ENCODE peak calls at places on chromosomes 12 and 14, in four cellular contexts. N, O, I and R are unnamed samples.

GRCh38 chr12:101859664-101860607 is 17.4 kb upstream of the DRAM1 start:
- DNase-seq in N (no peak), O (no peak), I (no peak), R (no peak)

GRCh38 chr14:89648924-89649323 is 231.9 kb upstream of the FOXN3 start:
- DNase-seq in N (no peak), O (no peak), I (no peak), R (no peak)

GRCh38 chr14:76917158-76917596 is 91.0 kb downstream of the LRRC74A start:
- DNase-seq in N (peak), O (peak), I (peak), R (peak)

GRCh38 chr12:57745485-57745881 is 644 bp downstream of the TSPAN31 start:
- DNase-seq in N (no peak), O (no peak), I (no peak), R (no peak)

GRCh38 chr12:97984951-97985350 is 522.3 kb downstream of the RMST start:
- DNase-seq in N (no peak), O (no peak), I (no peak), R (no peak)

GRCh38 chr12:1680804-1681492 is 9.9 kb upstream of the ADIPOR2 start:
- DNase-seq in N (peak), O (no peak), I (no peak), R (no peak)

GRCh38 chr12:10409387-10409786 is at the start of gene KLRC4:
- DNase-seq in N (peak), O (no peak), I (no peak), R (no peak)

GRCh38 chr14:23640524-23641141 is 4.5 kb downstream of the DHRS2 start:
- DNase-seq in N (no peak), O (peak), I (peak), R (peak)

GRCh38 chr12:94721173-94721572 is 70.8 kb upstream of the TMCC3 start:
- DNase-seq in N (no peak), O (no peak), I (no peak), R (no peak)

GRCh38 chr12:13061377-13061776 is 17.2 kb downstream of the FAM234B start:
- DNase-seq in N (peak), O (no peak), I (no peak), R (no peak)

GRCh38 chr12:55736780-55737580 is 5.9 kb upstream of the GDF11 start:
- DNase-seq in N (peak), O (peak), I (peak), R (peak)

GRCh38 chr14:41636492-41637392 is 30.1 kb downstream of the LRFN5 start:
- DNase-seq in N (no peak), O (no peak), I (peak), R (no peak)

GRCh38 chr12:54463034-54463433 is 10.4 kb downstream of the GTSF1 start:
- DNase-seq in N (no peak), O (no peak), I (no peak), R (no peak)

GRCh38 chr14:102058146-102058545 is 28.7 kb downstream of the HSP90AA1 start:
- DNase-seq in N (no peak), O (no peak), I (no peak), R (no peak)

GRCh38 chr12:80064951-80065350 is 34.4 kb upstream of the OTOGL start:
- DNase-seq in N (no peak), O (no peak), I (no peak), R (no peak)

GRCh38 chr14:49549881-49550280 is 36.3 kb downstream of the RPS29 start:
- DNase-seq in N (no peak), O (peak), I (no peak), R (no peak)

GRCh38 chr14:102188187-102188586 is 48.5 kb downstream of the WDR20 start:
- DNase-seq in N (no peak), O (no peak), I (no peak), R (no peak)

GRCh38 chr12:85299058-85299457 is 19.0 kb downstream of the ALX1 start:
- DNase-seq in N (no peak), O (no peak), I (no peak), R (no peak)

GRCh38 chr12:22230280-22230794 is 104.2 kb downstream of the ST8SIA1 start:
- DNase-seq in N (no peak), O (no peak), I (no peak), R (no peak)

GRCh38 chr14:77014004-77014604 is 14.4 kb downstream of the IRF2BPL start:
- DNase-seq in N (no peak), O (no peak), I (peak), R (no peak)

GRCh38 chr14:91315844-91316267 is 71.4 kb upstream of the GPR68 start:
- DNase-seq in N (no peak), O (no peak), I (no peak), R (no peak)

GRCh38 chr14:97956944-97957343 is 1159.8 kb downstream of the VRK1 start:
- DNase-seq in N (no peak), O (no peak), I (no peak), R (no peak)

GRCh38 chr12:26651566-26652188 is 181.3 kb downstream of the ITPR2 start:
- DNase-seq in N (peak), O (peak), I (peak), R (peak)

DNA sequence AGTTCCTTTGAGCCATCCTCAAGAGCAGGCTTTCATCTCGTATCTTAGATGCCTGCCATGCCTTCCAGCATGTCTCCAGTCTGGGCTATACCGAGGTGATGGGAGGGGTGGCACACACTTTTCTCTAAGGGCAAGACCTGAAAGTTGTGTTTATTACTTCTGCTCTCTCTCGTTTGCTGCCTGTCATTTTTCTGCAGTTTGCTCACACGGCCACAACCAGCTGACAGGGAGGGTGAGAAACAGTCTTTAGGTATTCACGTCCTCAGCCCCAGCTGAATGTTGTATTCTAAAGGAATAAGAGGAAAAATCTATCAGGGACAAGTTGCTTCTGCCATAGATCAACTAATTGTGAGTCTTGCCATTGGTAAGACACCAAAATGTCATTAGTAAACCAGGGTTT is 88.0 kb downstream of the TMTC2 start:
- DNase-seq in N (no peak), O (no peak), I (no peak), R (no peak)
- TF ChIP-seq ELF4 in N (no peak), O (no peak), I (no peak), R (no peak)

GRCh38 chr12:21169878-21170472 is 39.0 kb downstream of the SLCO1B1 start:
- DNase-seq in N (peak), O (peak), I (peak), R (peak)
- TF ChIP-seq ELF4 in N (no peak), O (no peak), I (no peak), R (no peak)

DNA sequence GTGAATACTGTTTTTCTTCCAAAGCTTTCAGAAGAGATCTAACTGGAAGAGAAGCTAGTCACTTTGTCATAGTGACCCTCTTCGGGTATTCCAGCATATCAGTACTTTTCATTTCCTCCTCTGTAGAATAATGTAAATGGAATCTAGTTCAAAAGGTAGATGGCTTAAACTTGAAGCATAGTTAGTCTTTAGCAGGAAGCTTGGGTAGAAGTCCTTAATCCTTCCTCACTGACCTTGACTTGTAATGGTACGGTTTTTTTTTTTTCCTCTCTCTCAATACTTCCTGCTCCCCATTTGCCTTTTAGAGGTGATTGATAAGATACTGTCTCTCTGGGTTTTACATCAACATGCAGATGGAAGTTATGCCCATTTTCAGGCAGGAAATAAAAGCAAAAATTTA is 1.7 kb downstream of the FBXO34 start:
- DNase-seq in N (no peak), O (no peak), I (no peak), R (no peak)
- TF ChIP-seq ELF4 in N (no peak), O (no peak), I (no peak), R (no peak)

DNA sequence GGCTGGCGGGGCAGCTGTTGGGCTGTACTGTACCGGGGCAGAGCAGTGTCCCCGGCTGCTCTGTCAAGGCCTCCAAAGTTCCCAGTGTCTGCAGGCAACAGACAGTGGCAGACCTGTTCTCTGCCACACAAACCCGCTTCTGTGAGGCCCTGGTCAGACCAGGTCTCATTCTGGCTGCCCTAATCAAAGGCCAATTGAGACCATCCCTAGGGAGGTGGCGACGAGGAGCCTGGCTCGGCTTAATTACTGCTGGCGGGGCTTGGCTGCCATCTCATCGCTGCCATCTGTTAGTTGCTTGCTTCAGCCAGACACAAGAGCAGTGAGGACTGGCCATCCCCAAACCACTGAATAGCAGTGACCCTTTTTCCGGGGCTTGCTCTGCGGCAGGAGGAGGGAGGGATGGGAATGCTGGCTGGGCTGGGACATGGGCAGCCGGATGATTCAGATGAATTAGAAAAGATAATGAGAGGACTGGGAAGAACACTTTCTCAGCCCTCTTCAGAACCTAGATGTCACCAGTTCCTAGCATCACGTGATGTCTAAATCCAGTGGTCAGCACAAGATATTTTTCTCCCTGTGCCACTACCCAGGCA is 24.5 kb downstream of the ERG28 start:
- DNase-seq in N (no peak), O (peak), I (no peak), R (no peak)
- TF ChIP-seq ELF4 in N (no peak), O (no peak), I (no peak), R (no peak)